ENCODE peak calls at places on chromosomes 13 and 19, in four cellular contexts. I, M, P and N are unnamed samples.

GRCh38 chr19:46603195-46603637 is 2.1 kb downstream of the CALM3 start:
- DNase-seq in I (no peak), M (peak), P (no peak), N (no peak)

GRCh38 chr13:33307820-33308219 is 22.3 kb upstream of the STARD13 start:
- DNase-seq in M (no peak), P (no peak), I (no peak), N (no peak)

GRCh38 chr19:45507864-45508680 is 793 bp downstream of the VASP start:
- DNase-seq in M (peak), P (peak), I (no peak), N (no peak)

GRCh38 chr19:14248578-14249011 is 42.6 kb upstream of the ADGRL1 start:
- DNase-seq in I (no peak), M (peak), P (peak), N (peak)

GRCh38 chr13:50476579-50476978 is 366.9 kb downstream of the DLEU7 start:
- DNase-seq in I (no peak), M (no peak), P (no peak), N (no peak)

GRCh38 chr13:49938921-49939320 is 2.8 kb upstream of the SPRYD7 start:
- DNase-seq in M (peak), I (no peak), P (no peak), N (no peak)

GRCh38 chr19:42352216-42352892 is 26.9 kb downstream of the MEGF8 start:
- DNase-seq in P (no peak), M (no peak), I (no peak), N (no peak)

GRCh38 chr19:32372726-32373613 is 27.6 kb downstream of the ZNF507 start:
- DNase-seq in P (no peak), M (no peak), I (no peak), N (no peak)

GRCh38 chr13:95530178-95530577 is 22.3 kb upstream of the CLDN10 start:
- DNase-seq in I (peak), M (no peak), P (no peak), N (no peak)

GRCh38 chr19:44824758-44825157 is 15.9 kb downstream of the BCAM start:
- DNase-seq in M (no peak), P (no peak), I (no peak), N (peak)

GRCh38 chr13:108816381-108816780 is 187.0 kb downstream of the MYO16 start:
- DNase-seq in P (no peak), M (no peak), I (peak), N (no peak)

GRCh38 chr13:97478247-97478646 is 44.3 kb downstream of the RAP2A start:
- DNase-seq in P (no peak), I (no peak), M (no peak), N (no peak)

GRCh38 chr13:42022796-42023493 is 25.5 kb upstream of the DGKH start:
- DNase-seq in M (no peak), P (no peak), I (no peak), N (no peak)

GRCh38 chr13:48231080-48231479 is 1.9 kb upstream of the ITM2B start:
- DNase-seq in M (no peak), I (no peak), P (no peak), N (no peak)

GRCh38 chr19:1469936-1470863 is 8.8 kb downstream of the C19orf25 start:
- DNase-seq in I (peak), M (peak), P (peak), N (peak)

GRCh38 chr19:4870025-4870700 is 2.7 kb upstream of the PLIN3 start:
- DNase-seq in P (peak), M (peak), I (peak), N (peak)